ENCODE peak calls at places on chromosomes 16 and 17, in eight cellular contexts. J is stomach, A is prostate gland, T is breast epithelium, D is spleen, B is transverse colon, V is sigmoid colon, G is K562. L is an unnamed sample.

GRCh38 chr16:80968386-80969113 is 38.1 kb downstream of the CMC2 start:
- DNase-seq in J (no peak), A (no peak), T (no peak), D (no peak), B (no peak), V (no peak), G (no peak), L (no peak)

GRCh38 chr17:64074704-64075484 is 54.5 kb upstream of the ICAM2 start:
- DNase-seq in J (peak; percentile 69), A (peak; percentile 52), T (no peak), D (no peak), B (no peak), V (no peak), G (no peak), L (no peak)

GRCh38 chr16:2178321-2179106 is 17.9 kb downstream of the CASKIN1 start:
- DNase-seq in J (no peak), A (no peak), T (no peak), D (no peak), B (no peak), V (no peak), G (peak; percentile 91), L (peak; percentile 86)

GRCh38 chr16:24198807-24199533 is 57.2 kb upstream of the CACNG3 start:
- DNase-seq in J (no peak), A (no peak), T (no peak), D (no peak), B (no peak), V (no peak), G (no peak), L (no peak)

GRCh38 chr16:10961231-10961630 is 16.9 kb downstream of the CLEC16A start:
- DNase-seq in J (no peak), A (no peak), T (no peak), D (no peak), B (no peak), V (peak; percentile 82), G (no peak), L (no peak)

GRCh38 chr17:35973333-35974260 is 7.7 kb downstream of the CCL16 start:
- DNase-seq in J (no peak), A (no peak), T (no peak), D (no peak), B (no peak), V (no peak), G (no peak), L (no peak)

GRCh38 chr16:2006317-2006716 is 3.3 kb downstream of the ZNF598 start:
- DNase-seq in J (no peak), A (no peak), T (no peak), D (peak; percentile 65), B (no peak), V (no peak), G (no peak), L (peak; percentile 59)

GRCh38 chr16:3004781-3005284 is 7.9 kb upstream of the CLDN9 start:
- DNase-seq in J (peak; percentile 56), A (no peak), T (no peak), D (peak; percentile 89), B (peak; percentile 70), V (no peak), G (peak; percentile 64), L (no peak)

DNA sequence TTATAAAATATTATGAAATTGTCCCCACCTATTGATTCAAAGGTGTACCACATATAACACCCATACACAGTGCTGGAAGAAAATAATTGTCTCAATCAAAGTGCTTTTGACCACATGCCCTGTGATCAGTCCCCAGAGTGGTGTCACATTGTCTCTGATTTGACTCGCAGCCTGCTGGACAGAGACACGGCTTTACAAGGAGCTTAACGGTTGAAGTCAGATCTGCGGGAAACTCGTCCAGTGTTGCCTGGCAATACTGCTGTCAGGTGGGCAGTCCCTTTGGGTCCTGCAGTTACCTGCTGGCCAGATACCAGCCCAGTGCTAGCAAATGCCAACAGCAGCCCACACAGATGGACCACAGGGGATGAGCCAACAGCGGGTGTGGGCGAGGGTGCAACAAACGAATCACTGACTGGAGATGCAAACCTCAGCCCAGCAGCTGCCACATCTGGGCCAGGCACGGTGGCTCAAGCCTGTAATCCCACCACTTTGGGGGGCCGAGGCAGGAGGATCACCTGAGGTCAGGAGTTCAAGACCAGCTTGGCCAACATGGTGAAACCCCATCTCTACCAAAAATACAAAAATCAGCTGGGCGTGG is 26.2 kb upstream of the SSTR2 start:
- DNase-seq in J (no peak), A (no peak), T (no peak), D (no peak), B (no peak), V (no peak), G (no peak), L (peak; percentile 34)
- H3K27ac ChIP-seq in J (no peak overlapping the region), A (no peak overlapping the region), T (no peak overlapping the region), D (no peak overlapping the region), B (no peak overlapping the region), V (no peak overlapping the region), G (no peak overlapping the region), L (no peak overlapping the region)

GRCh38 chr17:75130059-75130631 is 1.4 kb downstream of the NT5C start:
- DNase-seq in J (no peak), A (no peak), T (no peak), D (peak; percentile 79), B (no peak), V (no peak), G (no peak), L (peak; percentile 82)

GRCh38 chr17:75130632-75131277 is 787 bp downstream of the NT5C start:
- DNase-seq in J (peak; percentile 47), A (peak; percentile 39), T (no peak), D (peak; percentile 86), B (peak; percentile 62), V (peak; percentile 84), G (peak; percentile 74), L (no peak)

GRCh38 chr17:75129576-75129975 is 2.0 kb downstream of the NT5C start:
- DNase-seq in J (no peak), A (no peak), T (no peak), D (peak; percentile 62), B (no peak), V (no peak), G (no peak), L (no peak)

GRCh38 chr17:75126954-75127353 is 4.6 kb downstream of the NT5C start:
- DNase-seq in J (no peak), A (no peak), T (no peak), D (no peak), B (no peak), V (no peak), G (no peak), L (no peak)

DNA sequence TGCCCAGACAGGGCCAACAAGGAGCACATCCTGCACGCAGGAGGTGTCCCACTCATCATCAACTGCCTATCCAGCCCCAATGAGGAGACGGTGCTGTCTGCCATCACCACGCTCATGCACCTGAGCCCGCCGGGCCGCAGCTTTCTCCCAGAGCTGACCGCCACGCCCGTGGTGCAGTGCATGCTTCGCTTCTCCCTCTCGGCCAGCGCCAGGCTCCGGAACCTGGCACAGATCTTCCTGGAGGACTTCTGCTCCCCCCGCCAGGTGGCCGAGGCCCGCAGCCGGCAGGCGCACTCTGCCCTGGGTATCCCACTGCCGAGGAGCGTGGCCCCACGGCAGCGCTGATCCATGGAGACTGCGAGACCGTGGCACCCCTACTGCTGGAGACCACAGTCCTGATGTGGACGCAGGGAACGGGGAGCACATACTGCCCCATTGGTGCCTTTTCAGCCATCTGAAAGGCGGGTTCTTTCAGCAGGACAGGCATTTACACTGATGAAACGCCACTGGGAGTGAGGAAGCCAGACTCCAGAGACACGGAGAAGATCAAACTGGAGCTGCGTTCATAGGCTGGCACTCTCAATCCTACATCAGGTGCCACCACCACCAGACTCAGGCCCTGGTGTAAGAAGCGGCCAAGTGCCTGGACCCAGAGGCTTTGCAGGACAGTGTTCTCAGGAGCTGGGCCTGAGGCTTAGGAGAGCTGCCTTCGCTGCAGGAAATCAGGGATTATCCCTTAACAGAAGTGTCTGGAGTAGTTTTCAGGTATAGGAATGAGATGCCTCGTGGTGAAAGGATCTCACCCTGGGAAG is 2.6 kb downstream of the NT5C start:
- DNase-seq in J (no peak), A (no peak), T (no peak), D (peak; percentile 75), B (no peak), V (no peak), G (no peak), L (no peak)
- TF ChIP-seq POLR2AphosphoS5 in J (no peak), A (no peak), T (no peak), D (peak; percentile 76), B (no peak), V (no peak), G (peak; percentile 23), L (no peak)

GRCh38 chr17:40632206-40632605 is 15.4 kb downstream of the SMARCE1 start:
- DNase-seq in J (no peak), A (no peak), T (no peak), D (no peak), B (no peak), V (no peak), G (no peak), L (no peak)

GRCh38 chr17:40633871-40634270 is 13.7 kb downstream of the SMARCE1 start:
- DNase-seq in J (no peak), A (no peak), T (no peak), D (no peak), B (no peak), V (no peak), G (no peak), L (no peak)

DNA sequence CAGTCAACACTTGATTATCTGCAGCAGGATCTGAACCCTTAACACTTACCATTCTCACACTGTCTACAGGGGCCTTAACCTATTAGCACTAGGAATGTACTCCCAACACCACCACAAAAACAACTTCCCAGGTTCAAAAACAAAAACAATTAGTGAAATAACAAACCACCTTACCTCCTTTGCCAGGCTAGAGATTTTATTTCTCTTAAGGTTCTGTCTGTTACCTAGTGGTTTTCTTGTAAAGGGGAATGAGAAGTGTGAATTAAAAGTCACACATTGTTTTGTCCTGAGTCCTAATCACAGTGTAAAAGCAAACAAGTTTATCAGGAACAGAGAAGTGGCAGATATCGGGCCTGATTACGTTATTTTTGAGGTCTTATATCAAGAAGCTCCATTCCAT is 9.7 kb downstream of the SMARCE1 start:
- DNase-seq in J (no peak), A (no peak), T (no peak), D (no peak), B (no peak), V (no peak), G (no peak), L (no peak)
- H3K27ac ChIP-seq in J (no peak overlapping the region), A (no peak overlapping the region), T (no peak overlapping the region), D (no peak overlapping the region), B (no peak overlapping the region), V (no peak overlapping the region), G (no peak overlapping the region), L (no peak overlapping the region)

GRCh38 chr16:86868070-86868469 is 289.7 kb downstream of the FOXL1 start:
- DNase-seq in J (no peak), A (no peak), T (no peak), D (peak; percentile 62), B (no peak), V (no peak), G (no peak), L (no peak)

GRCh38 chr16:86863609-86864008 is 285.3 kb downstream of the FOXL1 start:
- DNase-seq in J (no peak), A (no peak), T (no peak), D (no peak), B (no peak), V (no peak), G (no peak), L (no peak)

GRCh38 chr16:86866986-86867722 is 288.8 kb downstream of the FOXL1 start:
- DNase-seq in J (no peak), A (no peak), T (no peak), D (peak; percentile 38), B (no peak), V (peak; percentile 52), G (no peak), L (no peak)

GRCh38 chr16:86864586-86864985 is 286.2 kb downstream of the FOXL1 start:
- DNase-seq in J (no peak), A (no peak), T (no peak), D (no peak), B (no peak), V (no peak), G (no peak), L (no peak)

DNA sequence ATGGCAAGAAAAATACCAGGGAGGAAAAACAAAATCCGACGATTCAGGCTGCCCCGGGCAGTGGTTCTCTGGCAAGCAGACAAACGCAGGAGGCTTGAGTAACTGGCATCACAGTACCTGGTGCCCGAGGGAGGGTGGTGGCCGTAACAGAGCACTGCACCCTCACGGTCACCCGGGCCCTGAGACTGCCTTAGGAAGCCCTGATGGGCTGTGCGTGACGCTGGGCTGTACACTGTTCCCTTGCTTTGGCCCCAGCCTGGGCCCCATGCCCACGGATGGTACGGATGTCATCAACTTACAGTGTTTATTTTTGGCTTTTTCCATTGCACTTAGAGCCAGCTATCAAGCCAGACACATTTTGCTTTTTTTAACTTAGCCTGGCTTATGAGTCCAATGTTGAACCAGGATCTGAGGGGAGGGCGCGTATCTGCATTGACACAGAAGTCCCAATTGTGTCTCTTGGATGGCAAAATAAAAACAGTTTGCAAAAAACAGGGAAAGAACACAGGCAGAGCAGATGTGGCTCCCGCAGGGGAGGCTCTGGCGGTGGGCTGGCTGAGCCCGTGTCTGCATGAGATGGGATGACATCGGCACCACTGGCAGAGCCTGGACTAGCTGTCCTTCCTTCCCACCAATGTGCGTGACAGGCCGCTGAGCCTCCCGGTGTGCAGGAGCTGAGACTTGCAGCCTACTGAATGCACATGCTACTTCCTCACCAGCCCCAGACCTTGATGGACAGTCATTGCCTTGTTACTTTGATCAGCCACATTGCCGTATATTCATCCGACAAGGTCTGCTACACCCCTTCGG is 287.7 kb downstream of the FOXL1 start:
- DNase-seq in J (no peak), A (no peak), T (no peak), D (peak; percentile 59), B (no peak), V (peak; percentile 78), G (no peak), L (no peak)
- TF ChIP-seq POLR2AphosphoS5 in J (no peak), A (peak; percentile 8), T (no peak), D (no peak), B (no peak), V (peak; percentile 27), G (no peak), L (no peak)